ENCODE peak calls at places on chromosomes 13 and 19, in four cellular contexts. I, N, M and R are unnamed samples.

GRCh38 chr19:17888260-17888659 is 16.5 kb downstream of the SLC5A5 start:
- DNase-seq in N (no peak), I (no peak), M (no peak), R (no peak)

GRCh38 chr19:49973987-49974386 is 13.0 kb upstream of the SIGLEC11 start:
- DNase-seq in N (no peak), M (no peak), I (no peak), R (no peak)

GRCh38 chr13:90613076-90613795 is 734.3 kb upstream of the MIR17HG start:
- DNase-seq in I (no peak), N (no peak), M (no peak), R (no peak)

GRCh38 chr19:49442354-49442753 is 1.0 kb upstream of the SLC17A7 start:
- DNase-seq in M (no peak), N (no peak), I (no peak), R (peak)

GRCh38 chr13:112137144-112137543 is 70.2 kb downstream of the SOX1 start:
- DNase-seq in I (no peak), M (no peak), N (no peak), R (no peak)

GRCh38 chr19:756232-756631 is 5.3 kb downstream of the MISP start:
- DNase-seq in M (peak), N (peak), I (no peak), R (peak)

GRCh38 chr13:109330941-109331340 is 455.4 kb downstream of the IRS2 start:
- DNase-seq in N (no peak), I (no peak), M (no peak), R (no peak)

GRCh38 chr19:8473652-8474476 is 28.6 kb downstream of the PRAM1 start:
- DNase-seq in N (no peak), I (peak), M (no peak), R (no peak)

GRCh38 chr13:44969858-44970484 is 19.3 kb downstream of the NUFIP1 start:
- DNase-seq in M (no peak), I (no peak), N (peak), R (peak)

GRCh38 chr13:42272115-42272756 is at the start of gene AKAP11:
- DNase-seq in I (no peak), M (no peak), N (no peak), R (peak)

GRCh38 chr13:91158015-91158390 is 189.5 kb upstream of the MIR17HG start:
- DNase-seq in M (no peak), I (no peak), N (no peak), R (no peak)

GRCh38 chr13:72462726-72463125 is 264.7 kb downstream of the MZT1 start:
- DNase-seq in N (no peak), I (no peak), M (no peak), R (no peak)

GRCh38 chr13:87344176-87344575 is 327.0 kb upstream of the SLITRK5 start:
- DNase-seq in N (no peak), I (no peak), M (no peak), R (no peak)

GRCh38 chr19:41366089-41366488 is 2.1 kb upstream of the B9D2 start:
- DNase-seq in N (no peak), I (no peak), M (no peak), R (peak)

GRCh38 chr13:77233159-77233558 is 93.7 kb downstream of the MYCBP2 start:
- DNase-seq in I (no peak), N (no peak), M (no peak), R (no peak)

GRCh38 chr13:36919833-36920611 is at the start of gene SMAD9:
- DNase-seq in I (no peak), N (peak), M (peak), R (peak)

GRCh38 chr19:32843716-32844245 is 25.8 kb downstream of the SLC7A9 start:
- DNase-seq in I (no peak), N (no peak), M (no peak), R (no peak)

GRCh38 chr19:8988204-8988603 is 22.0 kb downstream of the MUC16 start:
- DNase-seq in I (no peak), N (no peak), M (peak), R (peak)

GRCh38 chr13:46210362-46211083 is 1.2 kb upstream of the LRRC63 start:
- DNase-seq in M (no peak), N (no peak), I (no peak), R (no peak)

GRCh38 chr19:6362351-6362801 is 1.0 kb downstream of the CLPP start:
- DNase-seq in M (no peak), N (no peak), I (no peak), R (no peak)

GRCh38 chr19:42386974-42387707 is 3.0 kb downstream of the CNFN start:
- DNase-seq in N (peak), I (no peak), M (peak), R (peak)

GRCh38 chr19:6577410-6578125 is 13.4 kb downstream of the CD70 start:
- DNase-seq in I (peak), M (peak), N (no peak), R (peak)

GRCh38 chr19:29964171-29964570 is 22.1 kb downstream of the URI1 start:
- DNase-seq in I (no peak), N (no peak), M (no peak), R (no peak)

GRCh38 chr13:34207334-34207733 is 389.4 kb downstream of the RFC3 start:
- DNase-seq in N (no peak), I (no peak), M (no peak), R (peak)

GRCh38 chr19:35563207-35563829 is at the start of gene ATP4A:
- DNase-seq in I (no peak), M (no peak), N (no peak), R (no peak)

GRCh38 chr13:103002279-103002678 is 63.9 kb downstream of the SLC10A2 start:
- DNase-seq in N (no peak), I (no peak), M (no peak), R (no peak)
- H3K4me3 ChIP-seq in N (no peak), I (no peak), M (no peak), R (no peak)

DNA sequence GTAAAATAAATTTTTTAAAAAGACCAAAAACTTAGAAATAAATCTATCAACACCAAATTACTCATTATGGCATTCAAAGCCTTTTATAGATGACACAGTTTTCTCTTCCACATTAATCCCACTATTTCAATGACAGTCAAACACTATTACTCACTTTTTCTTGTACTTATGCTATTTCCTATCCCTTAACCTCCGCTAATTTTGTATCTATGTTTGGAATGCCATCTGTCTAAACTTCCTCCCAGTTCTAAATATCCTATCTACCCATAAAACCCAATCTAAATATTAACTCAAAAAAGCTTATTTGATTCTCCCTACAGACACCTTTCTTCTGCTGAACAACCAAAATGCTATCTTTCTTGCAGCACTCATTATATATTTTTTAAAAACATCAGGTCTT is 203.4 kb downstream of the ENOX1 start:
- DNase-seq in M (no peak), I (no peak), N (no peak), R (no peak)
- TF ChIP-seq RCOR1 in M (no peak), I (no peak), N (no peak), R (no peak)

GRCh38 chr19:45404557-45405434 is at the start of gene PPP1R13L:
- DNase-seq in M (peak), N (peak), I (peak), R (peak)

GRCh38 chr19:45408121-45408520 is 1.7 kb downstream of the POLR1G start:
- DNase-seq in N (no peak), M (no peak), I (no peak), R (no peak)

GRCh38 chr19:45406957-45407375 is 522 bp downstream of the POLR1G start:
- DNase-seq in N (no peak), M (no peak), I (no peak), R (no peak)

GRCh38 chr19:45405435-45406164 is 731 bp upstream of the PPP1R13L start:
- DNase-seq in I (peak), N (peak), M (peak), R (peak)

GRCh38 chr19:45406165-45406956 is at the start of gene POLR1G:
- DNase-seq in M (peak), N (peak), I (peak), R (peak)
- TF ChIP-seq EP300 in M (peak), N (peak), I (no peak), R (no peak)

GRCh38 chr13:20851844-20852402 is 50.6 kb downstream of the XPO4 start:
- DNase-seq in M (no peak), N (no peak), I (no peak), R (no peak)
- H3K4me3 ChIP-seq in M (no peak), N (no peak), I (no peak), R (no peak)

DNA sequence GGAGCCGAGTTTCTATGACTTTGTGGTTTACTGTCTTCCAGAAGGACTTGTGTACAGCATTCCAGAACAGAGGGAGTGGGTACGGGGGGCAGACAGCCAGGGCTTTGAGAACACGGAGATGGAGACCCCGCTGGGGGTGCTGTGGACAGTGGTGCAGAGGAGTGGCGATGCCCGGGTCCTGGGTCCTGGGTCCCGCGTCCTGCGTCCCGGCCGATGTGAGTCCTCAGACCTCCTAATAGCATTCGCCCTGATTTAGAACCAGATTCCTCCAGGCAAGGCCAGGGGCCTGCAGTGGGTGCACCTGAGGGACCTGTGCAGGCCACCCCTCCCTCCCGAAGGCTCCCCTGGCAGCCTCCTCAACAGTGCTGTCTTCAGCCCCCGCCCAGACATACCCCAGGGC is 97.9 kb downstream of the KDM4B start:
- DNase-seq in M (no peak), I (no peak), N (no peak), R (no peak)
- TF ChIP-seq RCOR1 in M (no peak), I (no peak), N (no peak), R (no peak)

GRCh38 chr13:39451860-39452301 is 151.1 kb downstream of the LHFPL6 start:
- DNase-seq in M (no peak), N (no peak), I (no peak), R (no peak)

GRCh38 chr13:39450176-39450575 is 152.8 kb downstream of the LHFPL6 start:
- DNase-seq in N (no peak), M (no peak), I (no peak), R (no peak)

GRCh38 chr13:39451301-39451700 is 151.7 kb downstream of the LHFPL6 start:
- DNase-seq in M (no peak), I (no peak), N (no peak), R (no peak)

GRCh38 chr13:39452834-39453233 is 150.2 kb downstream of the LHFPL6 start:
- DNase-seq in N (no peak), I (no peak), M (no peak), R (no peak)

GRCh38 chr13:39452412-39452811 is 150.6 kb downstream of the LHFPL6 start:
- DNase-seq in I (no peak), M (no peak), N (no peak), R (no peak)
- TF ChIP-seq EP300 in I (no peak), M (no peak), N (no peak), R (no peak)

DNA sequence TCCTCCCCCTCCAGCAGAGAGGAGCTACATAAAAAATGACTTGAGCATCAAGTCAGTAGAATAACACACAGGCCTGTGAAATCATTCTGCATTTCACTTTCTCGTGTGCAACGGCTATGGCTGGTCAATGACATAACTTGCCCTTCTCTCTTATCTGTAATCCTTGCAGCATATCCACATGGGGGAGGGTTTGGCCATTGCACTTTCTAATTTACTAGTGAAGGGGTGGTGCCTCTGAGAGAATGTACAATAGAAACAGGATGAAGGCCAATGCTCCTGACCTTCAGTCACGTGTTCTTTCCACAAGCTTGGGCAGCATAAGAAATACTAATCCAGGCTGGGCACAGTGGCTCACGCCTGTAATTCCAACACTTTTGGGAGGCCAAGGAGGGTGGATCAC is 641.0 kb upstream of the ARGLU1 start:
- DNase-seq in M (no peak), N (no peak), I (no peak), R (no peak)
- H3K4me3 ChIP-seq in M (no peak), N (no peak), I (no peak), R (no peak)

GRCh38 chr19:39924952-39925351 is 9.5 kb downstream of the FCGBP start:
- DNase-seq in I (no peak), M (no peak), N (no peak), R (no peak)
- TF ChIP-seq RCOR1 in I (no peak), M (no peak), N (no peak), R (no peak)